ENCODE peak calls at places on chromosomes 7 and 10, in seven cellular contexts. One of them, this sample, is unnamed.

GRCh38 chr10:56317603-56318002 is 43.5 kb downstream of the ZWINT start:
- DNase-seq in CD4-positive, alpha-beta memory T cell: no peak
- DNase-seq in cardiac muscle cell: no peak
- DNase-seq in right cardiac atrium: no peak
- DNase-seq in K562: no peak
- DNase-seq in AG04450: no peak
- DNase-seq in heart left ventricle: no peak
- DNase-seq in this sample: peak

GRCh38 chr7:105656922-105657521 is 75.7 kb upstream of the EFCAB10 start:
- DNase-seq in CD4-positive, alpha-beta memory T cell: peak
- DNase-seq in cardiac muscle cell: peak
- DNase-seq in right cardiac atrium: no peak
- DNase-seq in K562: peak
- DNase-seq in AG04450: no peak
- DNase-seq in heart left ventricle: no peak
- DNase-seq in this sample: no peak

GRCh38 chr7:14851610-14852009 is 50.9 kb downstream of the DGKB start:
- DNase-seq in CD4-positive, alpha-beta memory T cell: no peak
- DNase-seq in cardiac muscle cell: no peak
- DNase-seq in right cardiac atrium: no peak
- DNase-seq in K562: no peak
- DNase-seq in AG04450: no peak
- DNase-seq in heart left ventricle: no peak
- DNase-seq in this sample: no peak

GRCh38 chr10:5583525-5584175 is 58.9 kb downstream of the CALML3 start:
- DNase-seq in CD4-positive, alpha-beta memory T cell: no peak
- DNase-seq in cardiac muscle cell: peak
- DNase-seq in right cardiac atrium: peak
- DNase-seq in K562: no peak
- DNase-seq in AG04450: no peak
- DNase-seq in heart left ventricle: peak
- DNase-seq in this sample: no peak

GRCh38 chr10:101263146-101263837 is 34.0 kb upstream of the LBX1 start:
- DNase-seq in CD4-positive, alpha-beta memory T cell: no peak
- DNase-seq in cardiac muscle cell: no peak
- DNase-seq in right cardiac atrium: no peak
- DNase-seq in K562: no peak
- DNase-seq in AG04450: no peak
- DNase-seq in heart left ventricle: no peak
- DNase-seq in this sample: no peak

GRCh38 chr7:42107484-42107883 is 129.5 kb downstream of the GLI3 start:
- DNase-seq in CD4-positive, alpha-beta memory T cell: no peak
- DNase-seq in cardiac muscle cell: peak
- DNase-seq in right cardiac atrium: no peak
- DNase-seq in K562: no peak
- DNase-seq in AG04450: no peak
- DNase-seq in heart left ventricle: peak
- DNase-seq in this sample: no peak

GRCh38 chr10:124705817-124706461 is 38.2 kb downstream of the FAM53B start:
- DNase-seq in CD4-positive, alpha-beta memory T cell: peak
- DNase-seq in cardiac muscle cell: peak
- DNase-seq in right cardiac atrium: peak
- DNase-seq in K562: peak
- DNase-seq in AG04450: no peak
- DNase-seq in heart left ventricle: no peak
- DNase-seq in this sample: no peak

GRCh38 chr7:42099837-42100508 is 137.0 kb downstream of the GLI3 start:
- DNase-seq in CD4-positive, alpha-beta memory T cell: no peak
- DNase-seq in cardiac muscle cell: no peak
- DNase-seq in right cardiac atrium: no peak
- DNase-seq in K562: no peak
- DNase-seq in AG04450: no peak
- DNase-seq in heart left ventricle: no peak
- DNase-seq in this sample: no peak

GRCh38 chr7:10940748-10941358 is 32.8 kb upstream of the PHF14 start:
- DNase-seq in CD4-positive, alpha-beta memory T cell: peak
- DNase-seq in cardiac muscle cell: no peak
- DNase-seq in right cardiac atrium: no peak
- DNase-seq in K562: peak
- DNase-seq in AG04450: no peak
- DNase-seq in heart left ventricle: no peak
- DNase-seq in this sample: no peak

GRCh38 chr7:144398291-144398690 is 5.2 kb downstream of the NOBOX start:
- DNase-seq in CD4-positive, alpha-beta memory T cell: no peak
- DNase-seq in cardiac muscle cell: no peak
- DNase-seq in right cardiac atrium: no peak
- DNase-seq in K562: no peak
- DNase-seq in AG04450: no peak
- DNase-seq in heart left ventricle: no peak
- DNase-seq in this sample: no peak

GRCh38 chr10:14581553-14581952 is 193.1 kb downstream of the FAM107B start:
- DNase-seq in CD4-positive, alpha-beta memory T cell: no peak
- DNase-seq in cardiac muscle cell: no peak
- DNase-seq in right cardiac atrium: no peak
- DNase-seq in K562: no peak
- DNase-seq in AG04450: no peak
- DNase-seq in heart left ventricle: no peak
- DNase-seq in this sample: no peak

GRCh38 chr10:14583252-14583651 is 191.4 kb downstream of the FAM107B start:
- DNase-seq in CD4-positive, alpha-beta memory T cell: peak
- DNase-seq in cardiac muscle cell: no peak
- DNase-seq in right cardiac atrium: no peak
- DNase-seq in K562: no peak
- DNase-seq in AG04450: no peak
- DNase-seq in heart left ventricle: no peak
- DNase-seq in this sample: no peak

GRCh38 chr10:14580933-14581332 is 193.8 kb downstream of the FAM107B start:
- DNase-seq in CD4-positive, alpha-beta memory T cell: no peak
- DNase-seq in cardiac muscle cell: no peak
- DNase-seq in right cardiac atrium: no peak
- DNase-seq in K562: no peak
- DNase-seq in AG04450: no peak
- DNase-seq in heart left ventricle: no peak
- DNase-seq in this sample: no peak

GRCh38 chr10:14578060-14578952 is 196.4 kb downstream of the FAM107B start:
- DNase-seq in CD4-positive, alpha-beta memory T cell: no peak
- DNase-seq in cardiac muscle cell: peak
- DNase-seq in right cardiac atrium: no peak
- DNase-seq in K562: no peak
- DNase-seq in AG04450: no peak
- DNase-seq in heart left ventricle: peak
- DNase-seq in this sample: no peak

GRCh38 chr10:14579405-14579804 is 195.3 kb downstream of the FAM107B start:
- DNase-seq in CD4-positive, alpha-beta memory T cell: no peak
- DNase-seq in cardiac muscle cell: peak
- DNase-seq in right cardiac atrium: no peak
- DNase-seq in K562: no peak
- DNase-seq in AG04450: no peak
- DNase-seq in heart left ventricle: no peak
- DNase-seq in this sample: no peak
- H3K27ac ChIP-seq in CD4-positive, alpha-beta memory T cell: no peak
- H3K27ac ChIP-seq in cardiac muscle cell: no peak
- H3K27ac ChIP-seq in right cardiac atrium: peak
- H3K27ac ChIP-seq in K562: no peak
- H3K27ac ChIP-seq in AG04450: no peak
- H3K27ac ChIP-seq in heart left ventricle: no peak
- H3K27ac ChIP-seq in this sample: peak

DNA sequence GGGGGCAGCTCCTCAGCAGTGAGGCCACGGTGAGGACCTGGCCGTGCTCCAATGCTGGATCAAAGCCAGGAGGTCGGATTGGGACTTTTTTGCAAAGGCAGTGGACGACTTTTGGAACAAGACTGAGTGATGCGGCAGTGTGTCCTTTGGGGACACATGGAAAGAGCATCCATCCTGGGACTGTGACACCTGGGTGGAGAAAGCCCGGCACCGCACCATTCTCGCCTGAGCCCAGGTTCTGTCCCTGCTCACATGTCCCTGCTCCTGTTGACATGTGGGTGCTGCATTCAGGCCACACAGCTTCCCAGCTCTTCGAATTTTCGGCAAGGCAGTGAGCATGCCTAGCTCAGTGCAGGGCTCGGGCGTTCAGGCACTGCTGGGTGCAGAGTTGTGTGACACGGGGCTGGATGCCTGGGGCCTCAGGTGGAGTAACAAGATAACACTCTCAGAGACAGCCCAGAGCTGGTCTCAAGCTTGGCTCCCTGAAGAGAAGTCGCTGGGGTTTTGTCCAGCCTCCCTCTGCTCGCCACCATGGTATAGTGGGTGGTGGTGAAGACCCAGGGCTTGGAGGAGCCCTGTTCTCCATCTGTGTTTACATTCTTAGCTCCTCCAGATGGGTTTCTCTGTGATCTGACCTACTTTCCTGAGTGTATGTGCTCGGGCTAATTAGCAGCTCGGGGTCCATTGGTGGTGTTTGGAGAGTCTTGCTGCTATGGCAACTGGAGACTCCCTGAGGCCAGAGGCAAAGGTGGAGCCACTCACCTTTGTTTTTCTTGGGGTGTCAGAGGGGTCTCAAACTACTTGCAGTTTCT is 111.7 kb upstream of the BTBD16 start:
- DNase-seq in CD4-positive, alpha-beta memory T cell: no peak
- DNase-seq in cardiac muscle cell: no peak
- DNase-seq in right cardiac atrium: peak
- DNase-seq in K562: no peak
- DNase-seq in AG04450: no peak
- DNase-seq in heart left ventricle: no peak
- DNase-seq in this sample: peak
- H3K27ac ChIP-seq in CD4-positive, alpha-beta memory T cell: no peak
- H3K27ac ChIP-seq in cardiac muscle cell: no peak
- H3K27ac ChIP-seq in right cardiac atrium: no peak
- H3K27ac ChIP-seq in K562: no peak
- H3K27ac ChIP-seq in AG04450: no peak
- H3K27ac ChIP-seq in heart left ventricle: no peak
- H3K27ac ChIP-seq in this sample: no peak

GRCh38 chr10:103493911-103494877 is 689 bp downstream of the NEURL1 start:
- DNase-seq in CD4-positive, alpha-beta memory T cell: peak
- DNase-seq in cardiac muscle cell: no peak
- DNase-seq in right cardiac atrium: peak
- DNase-seq in K562: no peak
- DNase-seq in AG04450: no peak
- DNase-seq in heart left ventricle: no peak
- DNase-seq in this sample: no peak

GRCh38 chr10:103490986-103491314 is 2.6 kb upstream of the NEURL1 start:
- DNase-seq in CD4-positive, alpha-beta memory T cell: no peak
- DNase-seq in cardiac muscle cell: no peak
- DNase-seq in right cardiac atrium: no peak
- DNase-seq in K562: no peak
- DNase-seq in AG04450: no peak
- DNase-seq in heart left ventricle: no peak
- DNase-seq in this sample: no peak

GRCh38 chr10:103493362-103493871 is at the start of gene NEURL1:
- DNase-seq in CD4-positive, alpha-beta memory T cell: peak
- DNase-seq in cardiac muscle cell: no peak
- DNase-seq in right cardiac atrium: no peak
- DNase-seq in K562: no peak
- DNase-seq in AG04450: no peak
- DNase-seq in heart left ventricle: no peak
- DNase-seq in this sample: peak

GRCh38 chr10:103492655-103493261 is 747 bp upstream of the NEURL1 start:
- DNase-seq in CD4-positive, alpha-beta memory T cell: no peak
- DNase-seq in cardiac muscle cell: no peak
- DNase-seq in right cardiac atrium: no peak
- DNase-seq in K562: no peak
- DNase-seq in AG04450: no peak
- DNase-seq in heart left ventricle: no peak
- DNase-seq in this sample: no peak

GRCh38 chr10:103491729-103492364 is 1.7 kb upstream of the NEURL1 start:
- DNase-seq in CD4-positive, alpha-beta memory T cell: no peak
- DNase-seq in cardiac muscle cell: peak
- DNase-seq in right cardiac atrium: no peak
- DNase-seq in K562: peak
- DNase-seq in AG04450: peak
- DNase-seq in heart left ventricle: peak
- DNase-seq in this sample: peak
- H3K27ac ChIP-seq in CD4-positive, alpha-beta memory T cell: no peak
- H3K27ac ChIP-seq in cardiac muscle cell: no peak
- H3K27ac ChIP-seq in right cardiac atrium: no peak
- H3K27ac ChIP-seq in K562: no peak
- H3K27ac ChIP-seq in AG04450: no peak
- H3K27ac ChIP-seq in heart left ventricle: no peak
- H3K27ac ChIP-seq in this sample: no peak

GRCh38 chr10:91887075-91887899 is 22.0 kb downstream of the FGFBP3 start:
- DNase-seq in CD4-positive, alpha-beta memory T cell: no peak
- DNase-seq in cardiac muscle cell: peak
- DNase-seq in right cardiac atrium: peak
- DNase-seq in K562: no peak
- DNase-seq in AG04450: no peak
- DNase-seq in heart left ventricle: no peak
- DNase-seq in this sample: no peak

GRCh38 chr10:91887900-91888225 is 21.4 kb downstream of the FGFBP3 start:
- DNase-seq in CD4-positive, alpha-beta memory T cell: no peak
- DNase-seq in cardiac muscle cell: no peak
- DNase-seq in right cardiac atrium: no peak
- DNase-seq in K562: no peak
- DNase-seq in AG04450: no peak
- DNase-seq in heart left ventricle: no peak
- DNase-seq in this sample: no peak

GRCh38 chr10:91880310-91880709 is 29.0 kb downstream of the FGFBP3 start:
- DNase-seq in CD4-positive, alpha-beta memory T cell: no peak
- DNase-seq in cardiac muscle cell: no peak
- DNase-seq in right cardiac atrium: no peak
- DNase-seq in K562: no peak
- DNase-seq in AG04450: no peak
- DNase-seq in heart left ventricle: no peak
- DNase-seq in this sample: no peak

GRCh38 chr10:91885362-91886079 is 23.8 kb downstream of the FGFBP3 start:
- DNase-seq in CD4-positive, alpha-beta memory T cell: no peak
- DNase-seq in cardiac muscle cell: no peak
- DNase-seq in right cardiac atrium: no peak
- DNase-seq in K562: no peak
- DNase-seq in AG04450: no peak
- DNase-seq in heart left ventricle: no peak
- DNase-seq in this sample: no peak

DNA sequence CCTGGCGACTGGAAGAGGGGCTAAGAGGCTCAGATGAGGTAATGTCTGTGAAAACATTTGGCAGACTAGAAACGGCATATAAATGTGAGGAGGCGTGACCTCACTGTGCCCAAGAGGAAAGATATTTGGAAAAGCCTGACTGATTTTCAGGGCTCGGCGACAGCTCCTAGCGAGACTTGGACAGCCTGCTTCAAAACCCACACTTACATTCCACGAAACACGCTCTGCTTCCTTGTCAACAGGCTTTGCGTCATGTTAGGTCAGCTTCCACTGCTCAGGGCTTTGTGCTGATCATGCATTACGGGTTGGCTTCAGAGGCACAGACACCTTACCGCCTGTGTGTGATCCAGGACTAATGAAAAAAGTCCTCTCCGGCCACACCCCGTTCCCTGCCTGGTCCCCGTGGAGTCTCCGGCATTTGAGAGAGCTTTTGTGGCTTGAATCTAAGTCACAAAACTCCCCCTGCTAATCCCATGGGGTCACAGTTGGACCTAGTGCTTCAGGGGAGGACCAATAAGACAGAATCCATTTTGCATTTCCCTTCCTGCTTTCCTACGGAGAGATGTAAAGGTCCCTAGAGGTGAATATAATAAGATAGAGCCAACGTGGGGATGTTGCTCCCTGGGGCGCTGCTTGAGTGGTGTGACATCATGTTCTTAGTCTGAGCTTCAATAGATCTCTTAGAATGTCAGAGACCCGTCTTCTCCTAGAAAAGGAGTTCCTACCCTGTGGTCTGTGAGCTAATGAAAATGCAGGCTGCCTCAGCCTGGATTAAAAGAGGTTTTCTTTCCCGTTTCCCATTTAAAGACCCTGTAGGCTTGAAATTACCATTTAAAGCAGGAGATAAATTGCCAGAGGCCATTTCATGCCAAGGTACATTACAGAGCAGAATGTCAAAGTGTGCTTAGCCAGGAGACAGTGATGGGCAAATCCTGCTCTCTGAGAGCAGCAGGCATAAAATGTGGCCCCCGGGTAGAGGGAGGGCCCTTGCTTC is 25.4 kb downstream of the FGFBP3 start:
- DNase-seq in CD4-positive, alpha-beta memory T cell: no peak
- DNase-seq in cardiac muscle cell: peak
- DNase-seq in right cardiac atrium: peak
- DNase-seq in K562: no peak
- DNase-seq in AG04450: no peak
- DNase-seq in heart left ventricle: peak
- DNase-seq in this sample: peak
- H3K27ac ChIP-seq in CD4-positive, alpha-beta memory T cell: no peak
- H3K27ac ChIP-seq in cardiac muscle cell: peak
- H3K27ac ChIP-seq in right cardiac atrium: peak
- H3K27ac ChIP-seq in K562: no peak
- H3K27ac ChIP-seq in AG04450: no peak
- H3K27ac ChIP-seq in heart left ventricle: peak
- H3K27ac ChIP-seq in this sample: no peak